ENCODE peak calls at places on chromosomes 4 and X, in four cellular contexts. V is GM12878, L is HL-60, T is SK-N-SH. Q is an unnamed sample.
A peak's percentile ranks its signal among the peaks of the same experiment; 100 is the strongest.

GRCh38 chr4:184387351-184387750 is 87.0 kb downstream of the IRF2 start:
- DNase-seq in V (no peak), L (no peak), T (no peak), Q (no peak)

GRCh38 chr4:127708985-127709384 is 21.2 kb upstream of the SLC25A31 start:
- DNase-seq in V (no peak), L (no peak), T (no peak), Q (no peak)

GRCh38 chr4:73599182-73599581 is 21.1 kb downstream of the RASSF6 start:
- DNase-seq in V (no peak), L (no peak), T (no peak), Q (no peak)

GRCh38 chr4:152734699-152735050 is 44.9 kb downstream of the TIGD4 start:
- DNase-seq in V (no peak), L (no peak), T (no peak), Q (no peak)

GRCh38 chrX:69298466-69299140 is 133.3 kb upstream of the PJA1 start:
- DNase-seq in V (no peak), L (no peak), T (no peak), Q (no peak)

GRCh38 chrX:131675596-131676194 is 131.8 kb downstream of the OR13H1 start:
- DNase-seq in V (no peak), L (no peak), T (peak; percentile 35), Q (peak; percentile 27)

GRCh38 chr4:81724925-81725329 is 253.2 kb upstream of the RASGEF1B start:
- DNase-seq in V (peak; percentile 3), L (no peak), T (no peak), Q (no peak)

GRCh38 chr4:78207951-78208350 is 150.8 kb downstream of the FRAS1 start:
- DNase-seq in V (no peak), L (no peak), T (no peak), Q (no peak)

GRCh38 chr4:142331646-142332045 is 514.5 kb downstream of the INPP4B start:
- DNase-seq in V (no peak), L (no peak), T (no peak), Q (no peak)

GRCh38 chr4:28310926-28311325 is 1450.3 kb downstream of the STIM2 start:
- DNase-seq in V (no peak), L (no peak), T (no peak), Q (no peak)

GRCh38 chr4:172652369-172652768 is 516.2 kb upstream of the GALNT7 start:
- DNase-seq in V (no peak), L (no peak), T (no peak), Q (no peak)

GRCh38 chr4:165927815-165928214 is 54.8 kb downstream of the TLL1 start:
- DNase-seq in V (no peak), L (no peak), T (no peak), Q (no peak)

GRCh38 chrX:108447303-108447702 is 7.7 kb downstream of the COL4A5 start:
- DNase-seq in V (no peak), L (no peak), T (no peak), Q (no peak)

GRCh38 chr4:183147983-183148382 is 48.9 kb downstream of the WWC2 start:
- DNase-seq in V (no peak), L (no peak), T (no peak), Q (no peak)

GRCh38 chr4:121057466-121057911 is 14.8 kb downstream of the NDNF start:
- DNase-seq in V (no peak), L (no peak), T (peak; percentile 42), Q (no peak)

GRCh38 chr4:89184407-89184806 is 73.1 kb downstream of the TIGD2 start:
- DNase-seq in V (no peak), L (no peak), T (no peak), Q (no peak)

GRCh38 chrX:65932173-65933084 is 107.5 kb downstream of the VSIG4 start:
- DNase-seq in V (no peak), L (no peak), T (peak; percentile 9), Q (no peak)

GRCh38 chr4:147994076-147994475 is 262.2 kb downstream of the ARHGAP10 start:
- DNase-seq in V (no peak), L (no peak), T (no peak), Q (no peak)

GRCh38 chr4:10346023-10346422 is 111.2 kb downstream of the ZNF518B start:
- DNase-seq in V (no peak), L (no peak), T (no peak), Q (no peak)

GRCh38 chr4:3074846-3075651 is 568 bp downstream of the HTT start:
- DNase-seq in V (no peak), L (peak; percentile 30), T (peak; percentile 74), Q (no peak)

GRCh38 chr4:13546855-13547562 is 2.7 kb upstream of the NKX3-2 start:
- DNase-seq in V (no peak), L (no peak), T (peak; percentile 54), Q (no peak)

GRCh38 chr4:1579834-1580686 is 104.1 kb downstream of the FAM53A start:
- DNase-seq in V (no peak), L (peak; percentile 63), T (peak; percentile 90), Q (peak; percentile 32)

GRCh38 chrX:63713510-63713909 is 71.5 kb downstream of the ARHGEF9 start:
- DNase-seq in V (no peak), L (no peak), T (no peak), Q (no peak)

GRCh38 chrX:11768039-11768438 is 10.0 kb downstream of the MSL3 start:
- DNase-seq in V (no peak), L (no peak), T (no peak), Q (no peak)

GRCh38 chr4:30866907-30867306 is 146.7 kb downstream of the PCDH7 start:
- DNase-seq in V (no peak), L (no peak), T (no peak), Q (no peak)

GRCh38 chrX:153974003-153974725 is 1.6 kb downstream of the TMEM187 start:
- DNase-seq in V (no peak), L (no peak), T (no peak), Q (no peak)

GRCh38 chrX:101416691-101417090 is 8.7 kb downstream of the HNRNPH2 start:
- DNase-seq in V (no peak), L (no peak), T (no peak), Q (no peak)

GRCh38 chrX:43716696-43717095 is 60.6 kb downstream of the MAOA start:
- DNase-seq in V (no peak), L (no peak), T (no peak), Q (no peak)

GRCh38 chrX:1443496-1444075 is 9.1 kb downstream of the ASMTL start:
- DNase-seq in V (no peak), L (no peak), T (no peak), Q (no peak)

GRCh38 chr4:141587897-141588296 is 48.5 kb upstream of the IL15 start:
- DNase-seq in V (no peak), L (no peak), T (no peak), Q (no peak)

GRCh38 chrX:68183612-68184214 is 249.6 kb downstream of the OPHN1 start:
- DNase-seq in V (no peak), L (no peak), T (peak; percentile 9), Q (no peak)

GRCh38 chr4:1664141-1664540 is 20.0 kb downstream of the FAM53A start:
- DNase-seq in V (no peak), L (no peak), T (no peak), Q (no peak)

GRCh38 chr4:18846313-18846712 is 824.8 kb upstream of the LCORL start:
- DNase-seq in V (no peak), L (no peak), T (no peak), Q (no peak)

GRCh38 chr4:80071643-80072606 is 1.1 kb downstream of the ANTXR2 start:
- DNase-seq in V (peak; percentile 30), L (no peak), T (no peak), Q (no peak)

GRCh38 chrX:136789856-136790255 is 9.1 kb upstream of the ARHGEF6 start:
- DNase-seq in V (no peak), L (no peak), T (no peak), Q (no peak)

GRCh38 chr4:2116687-2117400 is 57.7 kb downstream of the NAT8L start:
- DNase-seq in V (no peak), L (no peak), T (no peak), Q (no peak)

GRCh38 chrX:107449490-107450175 is at the start of gene FRMPD3:
- DNase-seq in V (no peak), L (no peak), T (peak; percentile 65), Q (no peak)

GRCh38 chrX:120308959-120309872 is 2.0 kb downstream of the TMEM255A start:
- DNase-seq in V (peak; percentile 47), L (peak; percentile 48), T (peak; percentile 54), Q (no peak)

GRCh38 chrX:120309873-120310730 is 1.2 kb downstream of the TMEM255A start:
- DNase-seq in V (no peak), L (no peak), T (peak; percentile 22), Q (no peak)

GRCh38 chrX:120306640-120307039 is 4.6 kb downstream of the TMEM255A start:
- DNase-seq in V (no peak), L (no peak), T (no peak), Q (no peak)

GRCh38 chrX:120310861-120311631 is at the start of gene TMEM255A:
- DNase-seq in V (no peak), L (no peak), T (peak; percentile 47), Q (no peak)

DNA sequence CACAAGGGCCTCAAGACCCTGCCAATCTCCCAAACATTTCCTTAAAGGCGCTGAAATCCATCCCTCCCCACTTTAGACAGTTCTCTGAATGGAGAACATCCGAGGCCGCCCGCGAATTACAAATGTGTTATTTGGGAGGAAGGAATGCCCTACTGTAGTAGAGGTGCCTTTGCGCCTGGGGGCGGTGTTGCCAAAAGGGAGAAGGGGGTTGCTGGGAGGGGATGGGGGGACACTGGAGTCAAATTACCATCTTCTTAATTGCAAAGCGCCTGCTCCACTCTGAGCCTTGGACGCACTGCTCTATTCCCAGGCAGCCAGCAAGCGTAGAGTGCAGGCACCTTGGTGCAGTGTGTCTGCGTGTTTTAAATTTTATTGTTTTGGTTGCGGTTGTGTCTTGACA is 2.7 kb downstream of the TMEM255A start:
- DNase-seq in V (no peak), L (no peak), T (no peak), Q (no peak)
- TF ChIP-seq CTCF in V (no peak), L (no peak), T (no peak), Q (no peak)

GRCh38 chr4:55547918-55548317 is 1.2 kb upstream of the CLOCK start:
- DNase-seq in V (no peak), L (no peak), T (no peak), Q (no peak)

GRCh38 chr4:55545133-55545532 is 1.6 kb downstream of the CLOCK start:
- DNase-seq in V (no peak), L (no peak), T (no peak), Q (no peak)

GRCh38 chr4:55546633-55547460 is at the start of gene CLOCK:
- DNase-seq in V (no peak), L (peak; percentile 48), T (peak; percentile 93), Q (no peak)

GRCh38 chr4:55547461-55547770 is 707 bp upstream of the CLOCK start:
- DNase-seq in V (no peak), L (no peak), T (peak; percentile 50), Q (no peak)

GRCh38 chr4:55545681-55546632 is 752 bp downstream of the CLOCK start:
- DNase-seq in V (no peak), L (peak; percentile 45), T (peak; percentile 85), Q (no peak)
- TF ChIP-seq REST in V (no peak), L (peak; percentile 19), T (no peak), Q (no peak)

GRCh38 chrX:79243691-79244090 is 99.2 kb downstream of the GPR174 start:
- DNase-seq in V (no peak), L (no peak), T (no peak), Q (no peak)
- TF ChIP-seq CTCF in V (no peak), L (no peak), T (no peak), Q (no peak)

GRCh38 chr4:17558941-17559708 is 17.9 kb upstream of the LAP3 start:
- DNase-seq in V (no peak), L (no peak), T (no peak), Q (no peak)
- TF ChIP-seq REST in V (no peak), L (no peak), T (no peak), Q (no peak)

GRCh38 chr4:185591679-185592141 is 56.4 kb upstream of the PDLIM3 start:
- DNase-seq in V (no peak), L (no peak), T (no peak), Q (no peak)
- TF ChIP-seq CTCF in V (no peak), L (no peak), T (no peak), Q (no peak)

Q was measured in Panc1.